ENCODE peak calls at places on chromosomes 6 and 20, in five cellular contexts. D is heart right ventricle, U is left ventricle myocardium inferior, W is pancreas, T is cardiac muscle cell. K is an unnamed sample.

GRCh38 chr20:20362774-20363435 is 5.0 kb upstream of the INSM1 start:
- DNase-seq in D (no peak), U (no peak), W (no peak), T (no peak), K (no peak)

GRCh38 chr6:42694586-42694985 is 27.8 kb downstream of the PRPH2 start:
- DNase-seq in D (no peak), U (no peak), W (no peak), T (peak), K (no peak)

GRCh38 chr6:3026811-3027626 is 27.3 kb downstream of the NQO2 start:
- DNase-seq in D (peak), U (no peak), W (no peak), T (peak), K (peak)

GRCh38 chr6:109036588-109037320 is 57.9 kb downstream of the SESN1 start:
- DNase-seq in D (no peak), U (no peak), W (no peak), T (no peak), K (no peak)

GRCh38 chr20:41064377-41064776 is 35.8 kb downstream of the TOP1 start:
- DNase-seq in D (no peak), U (no peak), W (no peak), T (no peak), K (no peak)

GRCh38 chr6:1082040-1082935 is 229.6 kb upstream of the FOXQ1 start:
- DNase-seq in D (no peak), U (no peak), W (no peak), T (peak), K (no peak)

GRCh38 chr20:6036213-6036612 is 17.6 kb downstream of the LRRN4 start:
- DNase-seq in D (no peak), U (no peak), W (no peak), T (no peak), K (no peak)

GRCh38 chr20:59220161-59220560 is 56.5 kb downstream of the ZNF831 start:
- DNase-seq in D (no peak), U (no peak), W (no peak), T (no peak), K (no peak)

GRCh38 chr6:150072201-150072600 is 3.3 kb upstream of the ULBP3 start:
- DNase-seq in D (no peak), U (no peak), W (peak), T (peak), K (peak)

GRCh38 chr6:150069707-150070106 is 786 bp upstream of the ULBP3 start:
- DNase-seq in D (no peak), U (no peak), W (peak), T (no peak), K (no peak)

GRCh38 chr6:150068173-150068785 is 642 bp downstream of the ULBP3 start:
- DNase-seq in D (no peak), U (no peak), W (no peak), T (no peak), K (no peak)

GRCh38 chr6:150070236-150070860 is 1.4 kb upstream of the ULBP3 start:
- DNase-seq in D (no peak), U (no peak), W (peak), T (no peak), K (no peak)

GRCh38 chr6:150068786-150069648 is at the start of gene ULBP3:
- DNase-seq in D (peak), U (peak), W (peak), T (peak), K (peak)
- TF ChIP-seq CTCF in D (peak), U (peak), W (peak), T (peak), K (peak)

GRCh38 chr20:38726849-38727601 is 2.7 kb downstream of the SLC32A1 start:
- DNase-seq in D (no peak), U (no peak), W (no peak), T (peak), K (peak)
- TF ChIP-seq CTCF in D (peak), U (peak), W (no peak), T (peak), K (no peak)

GRCh38 chr6:34062156-34062555 is 83.7 kb downstream of the GRM4 start:
- DNase-seq in D (no peak), U (no peak), W (no peak), T (no peak), K (no peak)

GRCh38 chr6:34063641-34064040 is 82.2 kb downstream of the GRM4 start:
- DNase-seq in D (no peak), U (no peak), W (no peak), T (peak), K (no peak)

GRCh38 chr6:34064675-34065074 is 81.2 kb downstream of the GRM4 start:
- DNase-seq in D (no peak), U (no peak), W (no peak), T (no peak), K (no peak)

GRCh38 chr6:34061348-34061747 is 84.5 kb downstream of the GRM4 start:
- DNase-seq in D (no peak), U (no peak), W (no peak), T (no peak), K (no peak)

GRCh38 chr6:34062815-34063214 is 83.1 kb downstream of the GRM4 start:
- DNase-seq in D (no peak), U (no peak), W (no peak), T (no peak), K (no peak)
- TF ChIP-seq CTCF in D (no peak), U (no peak), W (no peak), T (no peak), K (no peak)

DNA sequence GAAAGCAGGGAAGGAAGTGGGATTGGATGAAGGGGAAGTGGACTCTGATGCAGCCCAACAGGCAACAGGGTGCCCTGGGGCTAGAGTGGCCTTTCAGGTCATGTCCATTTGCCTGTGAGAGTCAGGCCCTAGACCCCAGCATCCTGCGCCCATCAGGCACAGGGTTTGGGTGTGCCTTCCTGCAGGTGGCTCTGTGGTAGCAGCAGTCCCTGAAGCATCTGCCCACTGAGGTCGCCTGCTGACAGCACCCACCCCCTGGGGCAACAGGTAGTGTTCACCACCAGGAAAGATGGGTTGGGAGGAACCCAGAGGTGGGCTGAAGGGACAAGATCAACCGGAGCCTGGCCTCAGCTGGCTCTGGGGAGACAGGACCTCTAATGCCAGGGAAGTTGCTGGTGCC is 3.6 kb downstream of the PACSIN1 start:
- DNase-seq in D (no peak), U (no peak), W (no peak), T (no peak), K (no peak)
- TF ChIP-seq CTCF in D (no peak), U (no peak), W (no peak), T (no peak), K (no peak)

DNA sequence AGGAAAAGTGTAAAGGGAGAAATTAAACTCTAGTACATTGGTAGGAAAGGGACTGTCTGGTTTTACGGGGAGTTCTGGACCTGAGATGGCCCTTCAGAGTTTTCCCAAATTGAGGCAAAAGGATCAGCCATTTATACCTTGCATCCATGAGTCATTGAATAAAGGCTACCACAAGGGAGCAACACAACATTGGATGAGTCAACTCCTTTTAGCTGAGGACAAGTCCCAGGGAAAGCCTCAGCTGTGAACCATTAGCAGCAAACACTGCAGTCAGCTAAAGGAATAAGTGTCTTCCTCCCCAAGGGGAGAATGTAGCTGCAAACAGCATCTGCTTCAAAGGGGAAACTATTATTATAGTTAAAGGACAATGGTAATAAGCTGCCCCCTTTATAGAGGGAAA is 468.7 kb upstream of the ID4 start:
- DNase-seq in D (no peak), U (no peak), W (no peak), T (peak), K (no peak)
- TF ChIP-seq CTCF in D (no peak), U (no peak), W (no peak), T (no peak), K (no peak)

DNA sequence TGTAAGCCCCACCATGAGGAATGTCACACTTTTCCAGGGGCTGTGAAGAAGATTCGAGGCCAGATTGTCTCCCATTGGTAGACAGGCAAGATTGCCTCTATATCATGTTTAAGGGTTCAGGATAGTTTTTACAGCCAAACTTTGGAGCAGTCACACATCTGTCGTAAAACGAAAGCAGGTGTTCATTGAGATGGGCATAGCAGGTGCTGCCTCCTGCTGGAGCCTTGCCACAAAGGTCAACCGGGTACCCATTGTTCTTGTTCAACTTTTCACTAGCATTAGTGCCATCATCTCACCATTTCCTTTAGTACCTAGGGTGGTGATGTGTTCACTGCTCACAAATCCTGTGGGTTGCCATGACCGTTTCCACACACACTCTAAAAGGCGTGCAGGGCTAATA is 198.3 kb downstream of the HTR1B start:
- DNase-seq in D (no peak), U (no peak), W (no peak), T (no peak), K (no peak)
- TF ChIP-seq CTCF in D (no peak), U (no peak), W (no peak), T (no peak), K (no peak)

GRCh38 chr6:169528755-169529154 is 173.1 kb downstream of the WDR27 start:
- DNase-seq in D (no peak), U (no peak), W (no peak), T (no peak), K (no peak)
- TF ChIP-seq CTCF in D (no peak), U (no peak), W (no peak), T (no peak), K (no peak)

GRCh38 chr6:170584181-170584953 is at the start of gene PDCD2:
- DNase-seq in D (peak), U (peak), W (peak), T (peak), K (peak)
- TF ChIP-seq CTCF in D (peak), U (no peak), W (no peak), T (no peak), K (no peak)

GRCh38 chr6:29509711-29510110 is 22.0 kb upstream of the MAS1L start:
- DNase-seq in D (no peak), U (no peak), W (no peak), T (no peak), K (no peak)

GRCh38 chr6:29507319-29507718 is 19.6 kb upstream of the MAS1L start:
- DNase-seq in D (no peak), U (no peak), W (no peak), T (no peak), K (no peak)

GRCh38 chr6:29509239-29509638 is 21.5 kb upstream of the MAS1L start:
- DNase-seq in D (no peak), U (no peak), W (no peak), T (no peak), K (no peak)

GRCh38 chr6:29510746-29511300 is 23.1 kb upstream of the MAS1L start:
- DNase-seq in D (no peak), U (no peak), W (no peak), T (no peak), K (no peak)

GRCh38 chr6:29510202-29510601 is 22.4 kb upstream of the MAS1L start:
- DNase-seq in D (no peak), U (no peak), W (no peak), T (no peak), K (no peak)
- TF ChIP-seq CTCF in D (no peak), U (no peak), W (no peak), T (no peak), K (no peak)

GRCh38 chr20:24208652-24209051 is 220.1 kb upstream of the GGTLC1 start:
- DNase-seq in D (no peak), U (no peak), W (no peak), T (no peak), K (no peak)
- TF ChIP-seq CTCF in D (no peak), U (no peak), W (no peak), T (no peak), K (no peak)